ENCODE peak calls at places on chromosomes 5 and 9, in seven cellular contexts. F, W, Q, E, L, A and M are unnamed samples.
A peak's percentile ranks its signal among the peaks of the same experiment; 100 is the strongest.

GRCh38 chr9:120925535-120926396 is 830 bp downstream of the TRAF1 start:
- DNase-seq in W (no peak), E (no peak), F (peak; percentile 99), L (peak; percentile 69), A (peak; percentile 85), Q (peak; percentile 81), M (no peak)

GRCh38 chr5:122584411-122585110 is 190.3 kb upstream of the SNX2 start:
- DNase-seq in E (no peak), W (no peak), F (peak; percentile 71), A (peak; percentile 81), Q (no peak), L (no peak), M (no peak)

GRCh38 chr9:110283736-110284135 is 27.4 kb upstream of the TXN start:
- DNase-seq in Q (no peak), W (peak; percentile 95), E (no peak), L (no peak), F (no peak), A (no peak), M (no peak)

GRCh38 chr5:157471709-157472108 is 11.7 kb downstream of the NIPAL4 start:
- DNase-seq in L (peak; percentile 51), F (peak; percentile 33), E (no peak), W (peak; percentile 20), A (peak; percentile 42), Q (no peak), M (no peak)

GRCh38 chr9:136996361-136997281 is at the start of gene CLIC3:
- DNase-seq in W (peak; percentile 51), F (no peak), L (peak; percentile 51), A (no peak), Q (peak; percentile 53), E (peak; percentile 81), M (no peak)

GRCh38 chr5:58466939-58467338 is 7.1 kb upstream of the PLK2 start:
- DNase-seq in A (peak; percentile 38), Q (no peak), W (peak; percentile 15), E (no peak), F (peak; percentile 66), L (peak; percentile 70), M (no peak)

GRCh38 chr9:135297716-135298075 is 181.9 kb upstream of the PPP1R26 start:
- DNase-seq in L (no peak), W (no peak), E (no peak), F (no peak), A (no peak), Q (no peak), M (no peak)

GRCh38 chr5:106962464-106963230 is 708.1 kb downstream of the EFNA5 start:
- DNase-seq in A (no peak), E (no peak), W (no peak), F (no peak), Q (no peak), L (no peak), M (no peak)

GRCh38 chr5:88677943-88678779 is 204.8 kb downstream of the MEF2C start:
- DNase-seq in W (no peak), L (no peak), A (no peak), E (no peak), F (no peak), Q (no peak), M (no peak)

GRCh38 chr9:92501671-92502393 is 19.5 kb upstream of the ASPN start:
- DNase-seq in A (peak; percentile 41), E (peak; percentile 41), W (peak; percentile 73), Q (no peak), L (peak; percentile 65), F (peak; percentile 51), M (no peak)

GRCh38 chr9:20476912-20477311 is 145.4 kb downstream of the MLLT3 start:
- DNase-seq in L (peak; percentile 19), A (no peak), W (no peak), E (no peak), F (no peak), Q (no peak), M (no peak)

GRCh38 chr9:106644661-106645060 is 218.3 kb upstream of the ZNF462 start:
- DNase-seq in A (no peak), L (no peak), F (no peak), Q (no peak), E (no peak), W (no peak), M (no peak)

GRCh38 chr9:21638104-21638503 is 156.0 kb upstream of the IFNE start:
- DNase-seq in W (no peak), E (no peak), L (no peak), Q (no peak), A (no peak), F (no peak), M (no peak)

GRCh38 chr5:146494656-146495055 is 21.3 kb downstream of the GPR151 start:
- DNase-seq in Q (no peak), A (no peak), E (no peak), L (no peak), F (no peak), W (no peak), M (no peak)

GRCh38 chr5:87034562-87034961 is 233.1 kb upstream of the RASA1 start:
- DNase-seq in A (no peak), W (peak; percentile 7), L (no peak), F (no peak), Q (no peak), E (no peak), M (no peak)
- H3K27ac ChIP-seq in A (no peak overlapping the region), W (no peak overlapping the region), L (no peak overlapping the region), F (no peak overlapping the region), Q (no peak overlapping the region), E (no peak overlapping the region), M (no peak overlapping the region)

GRCh38 chr5:56358703-56359428 is 125.7 kb upstream of the ANKRD55 start:
- DNase-seq in L (peak; percentile 71), W (peak; percentile 27), Q (no peak), F (peak; percentile 12), E (no peak), A (no peak), M (no peak)
- H3K27ac ChIP-seq in L (peak overlapping the region; percentile 72), W (no peak overlapping the region), Q (no peak overlapping the region), F (no peak overlapping the region), E (no peak overlapping the region), A (no peak overlapping the region), M (no peak overlapping the region)

DNA sequence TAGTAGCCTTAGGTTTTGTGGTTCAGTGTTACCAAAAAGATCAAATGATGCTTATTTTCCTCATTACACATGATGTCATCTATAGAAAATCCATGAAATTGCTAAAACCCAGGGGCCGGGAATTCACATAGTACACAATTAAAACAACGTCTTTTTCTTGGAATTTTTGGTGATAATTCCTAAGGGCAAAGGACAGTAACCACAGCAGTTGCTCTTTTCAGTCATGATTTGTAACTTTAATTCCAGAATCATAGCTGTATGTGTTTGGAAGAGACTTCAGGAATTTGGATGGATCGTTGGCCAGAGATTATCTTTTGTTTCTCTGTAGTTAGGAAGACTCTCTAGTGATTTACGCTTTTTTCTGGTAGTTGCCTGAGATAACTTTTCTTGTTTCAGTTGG is 748.7 kb downstream of the TLE4 start:
- DNase-seq in F (no peak), A (no peak), W (no peak), L (no peak), Q (no peak), E (no peak), M (no peak)
- H3K27ac ChIP-seq in F (no peak overlapping the region), A (no peak overlapping the region), W (no peak overlapping the region), L (no peak overlapping the region), Q (no peak overlapping the region), E (no peak overlapping the region), M (no peak overlapping the region)

GRCh38 chr9:130088056-130088455 is 34.4 kb downstream of the GPR107 start:
- DNase-seq in E (no peak), A (no peak), Q (no peak), L (no peak), W (no peak), F (no peak), M (no peak)
- H3K27ac ChIP-seq in E (no peak overlapping the region), A (no peak overlapping the region), Q (no peak overlapping the region), L (no peak overlapping the region), W (no peak overlapping the region), F (no peak overlapping the region), M (peak overlapping the region; percentile 0)

GRCh38 chr5:61030163-61030482 is 85.1 kb downstream of the NDUFAF2 start:
- DNase-seq in Q (no peak), F (peak; percentile 71), E (no peak), W (no peak), A (peak; percentile 42), L (no peak), M (no peak)
- H3K27ac ChIP-seq in Q (no peak overlapping the region), F (no peak overlapping the region), E (no peak overlapping the region), W (no peak overlapping the region), A (peak overlapping the region; percentile 26), L (no peak overlapping the region), M (no peak overlapping the region)

GRCh38 chr9:16057541-16057940 is 504.7 kb downstream of the CCDC171 start:
- DNase-seq in W (no peak), F (no peak), E (no peak), L (no peak), Q (no peak), A (no peak), M (no peak)

GRCh38 chr9:16053131-16053530 is 500.3 kb downstream of the CCDC171 start:
- DNase-seq in F (no peak), E (no peak), L (no peak), A (no peak), W (no peak), Q (no peak), M (no peak)

GRCh38 chr9:16062542-16063240 is 509.8 kb downstream of the CCDC171 start:
- DNase-seq in E (no peak), W (no peak), F (peak; percentile 98), L (peak; percentile 79), A (peak; percentile 81), Q (no peak), M (no peak)

GRCh38 chr9:16060457-16061129 is 507.8 kb downstream of the CCDC171 start:
- DNase-seq in Q (no peak), E (no peak), L (no peak), W (no peak), A (no peak), F (no peak), M (no peak)

DNA sequence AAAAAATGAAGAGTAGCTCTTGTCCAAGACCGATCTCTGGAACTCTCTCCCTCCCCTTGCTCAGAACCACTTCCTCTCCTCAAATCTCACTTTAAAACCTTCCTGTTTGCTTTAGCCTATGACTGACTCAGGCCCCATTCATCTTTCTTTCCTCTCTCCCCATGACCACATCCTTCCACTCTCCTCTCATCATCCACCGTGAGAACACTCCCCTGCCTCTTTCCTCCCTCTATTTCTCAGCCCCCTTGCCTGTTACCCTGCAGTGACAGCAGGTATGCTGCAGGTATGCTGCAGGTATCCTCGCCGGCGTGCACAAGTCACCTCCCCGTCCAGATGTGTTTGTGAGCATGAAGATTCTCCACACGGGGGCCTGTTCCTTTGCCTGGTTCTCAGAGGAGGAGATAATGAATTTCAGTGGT is 505.3 kb downstream of the CCDC171 start:
- DNase-seq in L (no peak), Q (no peak), W (no peak), E (no peak), A (peak; percentile 60), F (peak; percentile 86), M (no peak)
- H3K27ac ChIP-seq in L (no peak overlapping the region), Q (no peak overlapping the region), W (no peak overlapping the region), E (no peak overlapping the region), A (no peak overlapping the region), F (peak overlapping the region; percentile 82), M (no peak overlapping the region)